ENCODE peak calls at places on chromosomes 13 and 19, in seven cellular contexts. E is SK-N-SH, D is K562, I is GM12892, H is HepG2, U is GM12891, S is H1. T is an unnamed sample.

GRCh38 chr13:40319699-40320586 is 346.5 kb downstream of the FOXO1 start:
- DNase-seq in S (no peak), U (no peak), D (no peak), I (no peak), H (no peak), E (no peak), T (no peak)

GRCh38 chr19:42281175-42282035 is 12.4 kb downstream of the CIC start:
- DNase-seq in I (no peak), S (peak), H (peak), E (no peak), U (no peak), D (peak), T (no peak)

GRCh38 chr13:45827318-45827717 is 24.2 kb downstream of the SIAH3 start:
- DNase-seq in E (no peak), I (no peak), H (no peak), U (no peak), S (peak), D (no peak), T (no peak)

GRCh38 chr19:844300-844971 is 3.6 kb downstream of the PRTN3 start:
- DNase-seq in U (no peak), H (no peak), I (no peak), S (no peak), D (peak), E (no peak), T (no peak)

GRCh38 chr13:111216166-111216960 is 101.3 kb downstream of the ARHGEF7 start:
- DNase-seq in I (peak), U (peak), E (peak), S (peak), D (peak), H (peak), T (no peak)

GRCh38 chr13:72151241-72151640 is 284.2 kb upstream of the DACH1 start:
- DNase-seq in S (no peak), D (no peak), I (no peak), E (no peak), U (no peak), H (no peak), T (no peak)

GRCh38 chr19:49316284-49316683 is 8.7 kb downstream of the SLC6A16 start:
- DNase-seq in I (no peak), H (no peak), E (no peak), U (no peak), D (no peak), S (no peak), T (no peak)

GRCh38 chr13:77815330-77815729 is 103.3 kb downstream of the EDNRB start:
- DNase-seq in E (no peak), I (no peak), H (no peak), S (no peak), D (no peak), U (no peak), T (no peak)

GRCh38 chr13:21670006-21670882 is 629 bp upstream of the FGF9 start:
- DNase-seq in S (no peak), U (peak), H (no peak), I (peak), E (peak), D (peak), T (no peak)

GRCh38 chr19:48852292-48852691 is 16.0 kb upstream of the HSD17B14 start:
- DNase-seq in S (no peak), H (no peak), D (no peak), E (no peak), U (no peak), I (no peak), T (no peak)

GRCh38 chr19:43524922-43525835 is 1.8 kb downstream of the ETHE1 start:
- DNase-seq in S (peak), U (no peak), I (no peak), D (peak), H (peak), E (no peak), T (peak)

GRCh38 chr13:91778123-91778522 is 379.7 kb downstream of the GPC5 start:
- DNase-seq in S (no peak), I (no peak), U (no peak), H (no peak), D (no peak), E (no peak), T (no peak)

GRCh38 chr19:46372901-46373572 is 26.1 kb downstream of the PPP5C start:
- DNase-seq in I (no peak), D (no peak), U (no peak), H (no peak), E (no peak), S (peak), T (no peak)

GRCh38 chr19:35585844-35586243 is at the start of gene PMIS2:
- DNase-seq in I (no peak), H (no peak), D (peak), E (peak), U (no peak), S (no peak), T (no peak)

GRCh38 chr13:97275775-97276501 is 53.8 kb downstream of the MBNL2 start:
- DNase-seq in E (no peak), I (no peak), D (no peak), U (no peak), S (no peak), H (no peak), T (no peak)

GRCh38 chr13:51714663-51715168 is 89.2 kb downstream of the DHRS12 start:
- DNase-seq in E (no peak), U (no peak), S (no peak), H (no peak), D (no peak), I (no peak), T (peak)

GRCh38 chr19:21843081-21843480 is 7.1 kb upstream of the ZNF43 start:
- DNase-seq in D (no peak), S (no peak), E (no peak), H (no peak), I (no peak), U (no peak), T (no peak)

GRCh38 chr13:24624801-24625231 is 55.4 kb upstream of the ATP12A start:
- DNase-seq in H (no peak), I (no peak), S (no peak), U (no peak), E (no peak), D (no peak), T (no peak)

GRCh38 chr19:4059493-4059880 is 7.2 kb downstream of the ZBTB7A start:
- DNase-seq in U (no peak), H (no peak), E (no peak), I (no peak), S (no peak), D (no peak), T (no peak)

GRCh38 chr19:4060621-4061177 is 6.0 kb downstream of the ZBTB7A start:
- DNase-seq in E (no peak), H (no peak), S (no peak), D (no peak), U (no peak), I (no peak), T (no peak)

GRCh38 chr19:4061178-4061682 is 5.5 kb downstream of the ZBTB7A start:
- DNase-seq in E (no peak), U (no peak), H (peak), I (no peak), S (no peak), D (no peak), T (no peak)

GRCh38 chr19:4058696-4059492 is 7.8 kb downstream of the ZBTB7A start:
- DNase-seq in I (no peak), S (no peak), D (peak), E (no peak), U (no peak), H (no peak), T (no peak)

GRCh38 chr19:4059931-4060620 is 6.6 kb downstream of the ZBTB7A start:
- DNase-seq in H (no peak), D (peak), I (peak), U (no peak), E (no peak), S (no peak), T (peak)
- TF ChIP-seq TAF1 in H (no peak), D (no peak), I (no peak), U (no peak), E (no peak), S (no peak), T (no peak)

GRCh38 chr13:103062079-103062478 is 4.1 kb downstream of the SLC10A2 start:
- DNase-seq in I (no peak), S (no peak), H (no peak), D (no peak), E (no peak), U (no peak), T (no peak)
- TF ChIP-seq TAF1 in I (no peak), S (no peak), H (no peak), D (no peak), E (no peak), U (no peak), T (no peak)

DNA sequence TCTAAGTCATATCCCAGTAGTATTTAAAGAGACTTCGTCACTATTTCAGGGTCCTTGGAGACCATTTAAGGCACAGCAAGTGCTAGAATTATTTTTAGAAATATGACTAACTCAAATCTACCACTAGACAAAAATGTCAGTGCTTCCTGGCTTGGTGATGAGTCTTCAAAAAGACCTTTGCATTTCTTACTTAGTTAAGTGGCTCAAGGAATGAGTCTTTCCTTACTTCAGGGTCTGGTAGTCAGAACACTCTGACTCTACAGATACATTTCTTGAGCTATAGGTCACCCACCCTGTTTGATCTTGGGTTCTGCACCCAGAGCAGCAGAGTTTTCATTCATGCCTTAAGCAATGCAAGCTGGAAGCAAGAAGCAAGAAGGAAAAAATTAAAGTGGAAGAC is 191.0 kb upstream of the HTR2A start:
- DNase-seq in D (no peak), H (no peak), I (no peak), U (no peak), E (no peak), S (no peak), T (no peak)
- TF ChIP-seq TAF1 in D (no peak), H (no peak), I (no peak), U (no peak), E (no peak), S (no peak), T (no peak)

GRCh38 chr19:16018801-16019551 is 57.3 kb upstream of the TPM4 start:
- DNase-seq in U (no peak), D (no peak), I (no peak), H (no peak), E (peak), S (no peak), T (no peak)
- TF ChIP-seq TAF1 in U (no peak), D (no peak), I (no peak), H (no peak), E (no peak), S (no peak), T (no peak)

GRCh38 chr19:3621689-3622088 is 4.9 kb downstream of the CACTIN start:
- DNase-seq in I (no peak), U (no peak), D (no peak), S (no peak), E (no peak), H (no peak), T (no peak)

GRCh38 chr19:3622224-3622623 is 4.4 kb downstream of the CACTIN start:
- DNase-seq in D (no peak), E (no peak), H (no peak), U (no peak), S (no peak), I (no peak), T (no peak)

GRCh38 chr19:3619631-3620012 is 7.0 kb downstream of the CACTIN start:
- DNase-seq in D (no peak), S (no peak), U (no peak), H (no peak), E (no peak), I (no peak), T (no peak)

GRCh38 chr19:3620145-3620816 is 6.3 kb downstream of the CACTIN start:
- DNase-seq in H (no peak), U (no peak), I (no peak), E (no peak), D (no peak), S (no peak), T (no peak)

DNA sequence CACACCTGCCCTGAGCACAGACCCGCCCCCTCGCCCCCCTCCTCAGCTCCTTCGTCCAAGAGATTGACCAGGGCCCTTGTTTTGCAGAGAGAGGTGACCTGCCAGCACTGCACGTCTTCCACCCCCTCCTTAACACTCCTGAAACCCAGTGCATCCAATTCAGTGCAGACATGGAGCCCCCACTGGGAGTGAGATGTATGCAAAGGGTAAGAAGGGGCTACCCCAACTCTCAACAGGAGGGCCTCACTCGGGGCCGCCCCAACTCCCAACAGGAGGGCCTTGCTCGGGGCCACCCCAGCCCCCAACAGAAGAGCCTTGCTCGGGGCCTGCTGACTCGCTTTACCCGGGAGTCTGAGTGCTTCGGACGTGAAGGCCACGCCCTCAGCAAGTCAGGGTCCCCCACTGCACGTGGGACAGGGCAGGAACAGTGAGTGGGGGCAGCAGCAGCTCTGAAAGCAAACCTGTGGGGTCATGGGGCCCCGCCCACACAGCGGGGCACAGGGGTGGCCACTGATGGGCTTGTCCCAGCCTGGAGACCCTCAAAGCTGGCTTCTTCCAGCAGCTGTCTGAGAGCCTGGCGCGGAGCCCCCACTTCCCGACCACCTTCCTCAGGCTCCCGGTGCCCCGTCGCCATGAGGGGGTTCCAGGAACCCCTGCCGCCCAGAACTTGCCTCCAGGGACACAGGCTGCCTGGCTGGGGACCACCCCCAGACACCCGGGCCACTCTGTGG is 5.6 kb downstream of the CACTIN start:
- DNase-seq in E (no peak), U (no peak), I (no peak), D (no peak), S (no peak), H (no peak), T (no peak)
- TF ChIP-seq TAF1 in E (no peak), U (no peak), I (no peak), D (no peak), S (no peak), H (no peak), T (no peak)

GRCh38 chr19:13693933-13694332 is 70.4 kb upstream of the MRI1 start:
- DNase-seq in H (no peak), U (no peak), I (no peak), E (no peak), D (no peak), S (no peak), T (no peak)

GRCh38 chr19:13691569-13691968 is 72.8 kb upstream of the MRI1 start:
- DNase-seq in U (no peak), E (no peak), S (no peak), I (no peak), H (no peak), D (no peak), T (no peak)

GRCh38 chr19:13689050-13689449 is 75.3 kb upstream of the MRI1 start:
- DNase-seq in D (peak), U (no peak), S (peak), I (no peak), E (peak), H (peak), T (peak)

GRCh38 chr19:13696839-13697238 is 67.5 kb upstream of the MRI1 start:
- DNase-seq in U (no peak), H (no peak), D (no peak), E (no peak), I (no peak), S (no peak), T (no peak)

GRCh38 chr19:13692096-13692495 is 72.2 kb upstream of the MRI1 start:
- DNase-seq in S (no peak), I (no peak), E (no peak), H (no peak), U (no peak), D (no peak), T (no peak)
- TF ChIP-seq TAF1 in S (no peak), I (no peak), E (no peak), H (no peak), U (no peak), D (no peak), T (no peak)

GRCh38 chr19:10812196-10812595 is 23.8 kb downstream of the TMED1 start:
- DNase-seq in I (no peak), S (no peak), H (no peak), U (no peak), E (no peak), D (peak), T (no peak)
- TF ChIP-seq TAF1 in I (no peak), S (no peak), H (no peak), U (no peak), E (no peak), D (no peak), T (no peak)